ENCODE peak calls at places on chromosomes 3 and 15, in seven cellular contexts. Y is H9, X is neuronal stem cell, J is H1, O is IMR-90, H is mesendoderm, N is mesenchymal stem cell. S is an unnamed sample.

GRCh38 chr3:69698728-69699127 is 40.5 kb upstream of the MITF start:
- DNase-seq in H (no peak), Y (no peak), N (no peak), X (no peak), J (no peak), O (peak), S (no peak)

GRCh38 chr3:41267975-41268640 is 68.8 kb downstream of the CTNNB1 start:
- DNase-seq in J (no peak), H (peak), N (peak), Y (no peak), O (peak), X (no peak), S (peak)

GRCh38 chr3:82467051-82467450 is 705.6 kb upstream of the GBE1 start:
- DNase-seq in O (no peak), X (no peak), J (no peak), N (no peak), Y (no peak), H (no peak), S (peak)

GRCh38 chr3:126524429-126524988 is 554 bp downstream of the CHST13 start:
- DNase-seq in Y (peak), J (no peak), O (no peak), N (no peak), X (peak), H (peak), S (no peak)

GRCh38 chr3:120800625-120801024 is 58.1 kb downstream of the GTF2E1 start:
- DNase-seq in H (no peak), X (no peak), Y (no peak), J (no peak), N (no peak), O (no peak), S (no peak)

GRCh38 chr15:90365414-90366055 is 13.5 kb downstream of the ZNF774 start:
- DNase-seq in J (no peak), X (no peak), Y (no peak), H (no peak), O (no peak), N (no peak), S (no peak)

GRCh38 chr3:1962531-1963090 is 136.1 kb upstream of the CNTN4 start:
- DNase-seq in Y (no peak), J (no peak), H (no peak), N (no peak), O (no peak), X (no peak), S (no peak)

GRCh38 chr3:23691343-23691895 is 114.3 kb upstream of the UBE2E1 start:
- DNase-seq in H (no peak), O (peak), J (no peak), N (no peak), Y (no peak), X (no peak), S (no peak)

GRCh38 chr15:76196286-76196948 is 114.9 kb downstream of the ETFA start:
- DNase-seq in O (peak), Y (no peak), N (peak), X (no peak), H (peak), J (no peak), S (no peak)

GRCh38 chr15:77579498-77580188 is 53.1 kb downstream of the LINGO1 start:
- DNase-seq in X (no peak), O (no peak), N (no peak), H (no peak), Y (no peak), J (no peak), S (no peak)

GRCh38 chr15:51359981-51360380 is 18.5 kb downstream of the GLDN start:
- DNase-seq in J (no peak), X (no peak), N (no peak), H (no peak), O (no peak), Y (no peak), S (peak)

GRCh38 chr3:120773932-120774331 is 31.4 kb downstream of the GTF2E1 start:
- DNase-seq in Y (no peak), X (no peak), N (peak), H (no peak), O (peak), J (no peak), S (no peak)

GRCh38 chr3:125374996-125375941 is at the start of gene ZNF148:
- DNase-seq in N (peak), Y (peak), H (peak), X (peak), J (peak), O (peak), S (peak)

GRCh38 chr3:36635731-36636130 is 128.6 kb downstream of the DCLK3 start:
- DNase-seq in O (peak), J (no peak), N (no peak), H (no peak), X (no peak), Y (no peak), S (no peak)

GRCh38 chr15:69783211-69783610 is 314.5 kb downstream of the TLE3 start:
- DNase-seq in H (no peak), N (no peak), X (no peak), O (no peak), Y (no peak), J (no peak), S (no peak)

GRCh38 chr3:5057857-5058324 is 64.2 kb upstream of the ARL8B start:
- DNase-seq in J (peak), O (peak), X (peak), Y (peak), N (peak), H (peak), S (peak)

GRCh38 chr3:140334105-140334504 is 343.8 kb upstream of the TRIM42 start:
- DNase-seq in J (no peak), X (no peak), H (peak), N (no peak), Y (no peak), O (no peak), S (no peak)

GRCh38 chr3:100725935-100726334 is 16.6 kb downstream of the TFG start:
- DNase-seq in O (no peak), H (no peak), X (no peak), J (no peak), Y (no peak), N (no peak), S (peak)

GRCh38 chr3:30477149-30477921 is 129.1 kb upstream of the TGFBR2 start:
- DNase-seq in J (no peak), X (no peak), N (no peak), H (no peak), O (no peak), Y (no peak), S (no peak)

GRCh38 chr15:100221461-100222348 is 120.1 kb downstream of the ADAMTS17 start:
- DNase-seq in X (no peak), N (no peak), J (no peak), Y (no peak), O (no peak), H (no peak), S (no peak)

GRCh38 chr3:76044601-76045600 is 259.6 kb upstream of the ZNF717 start:
- DNase-seq in O (peak), J (no peak), H (peak), N (peak), X (peak), Y (no peak), S (peak)

GRCh38 chr3:76043746-76044145 is 258.4 kb upstream of the ZNF717 start:
- DNase-seq in O (no peak), H (peak), N (no peak), X (no peak), Y (peak), J (peak), S (no peak)

GRCh38 chr3:76051145-76051544 is 265.8 kb upstream of the ZNF717 start:
- DNase-seq in O (no peak), H (no peak), N (no peak), X (no peak), Y (no peak), J (no peak), S (no peak)

GRCh38 chr3:76047368-76047767 is 262.0 kb upstream of the ZNF717 start:
- DNase-seq in O (no peak), Y (no peak), J (no peak), X (no peak), N (no peak), H (no peak), S (no peak)
- H4K8ac ChIP-seq in O (no peak), Y (no peak), J (no peak), X (no peak), N (no peak), H (peak), S (no peak)

DNA sequence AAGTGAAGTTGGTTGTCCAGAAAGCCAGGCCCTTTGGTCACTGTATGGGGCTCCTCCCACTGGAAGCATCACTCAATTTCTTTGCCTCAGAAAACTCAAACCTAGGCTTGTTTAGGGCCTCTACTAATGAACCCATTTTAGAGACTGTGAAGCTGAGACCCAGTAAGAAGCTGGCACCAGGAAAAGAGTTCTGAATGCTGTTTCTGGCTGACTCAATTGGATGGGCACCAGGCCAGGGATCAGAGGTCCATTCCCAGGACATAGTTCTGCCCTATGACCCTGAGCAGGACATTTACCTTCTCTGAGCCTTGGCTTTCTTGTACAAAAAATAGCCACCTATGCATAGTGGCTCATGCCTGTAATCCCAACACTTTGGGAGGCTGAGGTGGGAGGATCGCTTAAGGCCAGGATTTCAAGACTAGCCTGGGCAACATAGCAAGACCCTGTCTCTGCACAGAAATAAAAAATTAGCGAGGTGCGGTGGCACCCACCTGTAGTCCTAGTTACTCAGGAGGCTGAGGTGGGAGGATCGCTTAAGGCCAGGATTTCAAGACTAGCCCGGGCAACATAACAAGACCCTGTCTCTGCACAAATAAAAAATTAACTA is 30.6 kb downstream of the CD276 start:
- DNase-seq in X (no peak), Y (no peak), N (no peak), H (no peak), J (no peak), O (no peak), S (no peak)
- H3K4ac ChIP-seq in X (no peak), Y (no peak), N (no peak), H (no peak), J (no peak), O (no peak), S (no peak)

GRCh38 chr3:53496984-53497383 is 2.6 kb downstream of the CACNA1D start:
- DNase-seq in Y (no peak), O (no peak), J (no peak), X (no peak), N (no peak), H (no peak), S (no peak)
- H4K8ac ChIP-seq in Y (no peak), O (no peak), J (no peak), X (no peak), N (no peak), H (no peak), S (no peak)

GRCh38 chr3:39295184-39295775 is 15.4 kb upstream of the CX3CR1 start:
- DNase-seq in Y (no peak), J (no peak), X (no peak), N (no peak), O (no peak), H (no peak), S (no peak)

GRCh38 chr3:39292961-39293360 is 13.1 kb upstream of the CX3CR1 start:
- DNase-seq in Y (no peak), N (no peak), X (no peak), H (no peak), J (no peak), O (no peak), S (no peak)

GRCh38 chr3:39296197-39297077 is 16.6 kb upstream of the CX3CR1 start:
- DNase-seq in Y (no peak), J (no peak), H (no peak), N (no peak), X (no peak), O (no peak), S (no peak)

GRCh38 chr3:39291903-39292329 is 12.1 kb upstream of the CX3CR1 start:
- DNase-seq in N (peak), X (peak), Y (peak), H (peak), O (peak), J (peak), S (peak)

DNA sequence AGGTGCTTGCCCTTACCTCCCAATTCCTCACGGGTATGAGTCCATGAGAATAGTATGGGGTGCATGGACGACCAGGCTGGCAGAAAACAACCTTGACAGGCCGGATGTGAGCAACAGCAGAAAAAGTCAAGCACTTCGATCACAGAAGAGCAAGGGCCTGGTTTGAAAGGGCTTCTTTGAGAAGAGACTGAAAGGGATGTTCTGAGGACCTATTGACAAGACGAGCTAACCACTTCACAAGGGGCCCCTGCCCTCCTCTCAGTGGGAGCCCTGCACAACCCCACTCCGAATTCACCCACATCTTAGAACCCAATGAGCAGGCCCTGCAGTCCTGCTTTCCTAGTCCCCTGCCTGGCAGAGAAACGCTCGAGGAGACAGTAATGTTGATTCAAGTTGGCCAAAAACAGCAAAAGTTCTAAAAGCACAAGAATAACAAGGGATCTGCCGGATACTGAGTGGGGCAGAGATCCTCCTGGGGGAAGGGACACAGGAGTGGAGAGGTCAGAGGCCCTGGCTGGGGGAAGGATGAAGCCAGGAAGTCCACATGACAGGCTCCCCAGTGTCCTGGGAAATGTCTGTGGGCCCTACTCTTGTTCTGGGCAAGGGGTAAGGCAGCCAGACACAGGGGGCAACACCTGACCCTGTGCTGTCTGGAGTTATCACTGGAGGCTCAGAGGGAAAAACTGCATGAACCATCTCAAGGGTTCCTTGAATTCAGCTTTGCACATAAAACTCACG is 14.8 kb upstream of the CX3CR1 start:
- DNase-seq in N (no peak), O (no peak), J (no peak), Y (no peak), X (no peak), H (no peak), S (no peak)
- H3K4ac ChIP-seq in N (no peak), O (no peak), J (peak), Y (no peak), X (no peak), H (no peak), S (no peak)

GRCh38 chr3:188635258-188636038 is 481.5 kb downstream of the LPP start:
- DNase-seq in O (peak), J (no peak), N (peak), Y (no peak), H (peak), X (no peak), S (no peak)

GRCh38 chr3:188634285-188634684 is 480.3 kb downstream of the LPP start:
- DNase-seq in O (no peak), N (no peak), J (no peak), Y (no peak), X (no peak), H (no peak), S (no peak)

GRCh38 chr3:188633206-188633605 is 479.2 kb downstream of the LPP start:
- DNase-seq in X (no peak), N (no peak), Y (no peak), J (no peak), O (no peak), H (no peak), S (peak)

GRCh38 chr3:188627652-188628051 is 473.7 kb downstream of the LPP start:
- DNase-seq in N (peak), J (no peak), X (no peak), Y (no peak), H (no peak), O (peak), S (peak)

GRCh38 chr3:188631291-188632010 is 477.5 kb downstream of the LPP start:
- DNase-seq in H (peak), J (no peak), O (peak), Y (no peak), X (no peak), N (peak), S (peak)
- H4K8ac ChIP-seq in H (no peak), J (no peak), O (peak), Y (no peak), X (no peak), N (no peak), S (no peak)

DNA sequence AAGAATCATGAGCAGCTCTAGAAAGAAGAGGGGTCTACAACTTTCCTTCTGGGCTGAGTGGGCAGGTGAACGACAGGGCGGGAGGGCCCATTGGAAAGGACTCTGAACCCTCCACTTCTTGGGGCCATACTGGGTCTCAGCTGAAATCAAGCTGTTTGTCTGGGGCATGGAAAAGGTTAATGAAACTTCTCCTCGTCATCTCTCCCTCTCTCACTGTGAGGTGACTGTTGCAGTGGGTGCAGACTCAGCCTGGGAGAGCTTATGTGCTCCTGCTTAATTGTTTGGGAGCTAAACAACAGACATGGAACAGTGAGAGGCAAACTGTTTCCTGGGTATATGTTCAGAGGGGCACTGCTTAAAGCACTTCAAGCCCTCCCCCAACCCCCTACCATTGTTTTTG is 444.8 kb upstream of the TBL1XR1 start:
- DNase-seq in N (no peak), Y (no peak), X (no peak), O (no peak), H (no peak), J (no peak), S (no peak)
- H3K4ac ChIP-seq in N (no peak), Y (no peak), X (no peak), O (no peak), H (no peak), J (no peak), S (no peak)

GRCh38 chr3:176526942-176527341 is 670.3 kb downstream of the TBL1XR1 start:
- DNase-seq in J (no peak), O (no peak), Y (no peak), H (no peak), X (no peak), N (no peak), S (no peak)

GRCh38 chr3:176521531-176522175 is 675.6 kb downstream of the TBL1XR1 start:
- DNase-seq in J (no peak), H (peak), Y (no peak), N (no peak), X (no peak), O (peak), S (peak)

GRCh38 chr3:176522436-176522835 is 674.8 kb downstream of the TBL1XR1 start:
- DNase-seq in X (no peak), O (no peak), H (no peak), J (no peak), Y (no peak), N (no peak), S (no peak)

GRCh38 chr3:176523114-176523513 is 674.2 kb downstream of the TBL1XR1 start:
- DNase-seq in N (no peak), J (no peak), H (peak), Y (no peak), X (no peak), O (no peak), S (no peak)

DNA sequence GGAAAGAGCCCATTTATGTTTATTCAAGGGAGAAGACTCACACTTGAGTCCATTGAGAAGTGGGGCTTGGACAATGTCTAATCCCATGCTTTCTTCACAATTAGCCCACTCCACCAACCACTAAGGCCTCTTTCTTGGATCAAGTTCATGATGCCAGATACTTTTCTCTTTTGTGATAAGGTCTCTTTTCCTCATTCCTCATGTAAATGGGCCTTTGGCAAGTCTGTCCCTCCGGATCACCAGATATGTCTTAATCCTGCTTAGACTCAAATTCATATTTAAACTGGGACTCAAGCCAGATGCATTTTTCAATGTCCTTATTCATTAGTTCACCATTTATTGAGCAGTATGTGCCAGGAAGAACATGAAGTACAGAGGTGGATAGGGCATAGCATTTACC is 671.1 kb downstream of the TBL1XR1 start:
- DNase-seq in O (no peak), Y (no peak), H (no peak), J (no peak), N (no peak), X (no peak), S (no peak)
- H4K8ac ChIP-seq in O (no peak), Y (no peak), H (no peak), J (no peak), N (no peak), X (no peak), S (no peak)

GRCh38 chr3:123936400-123936799 is 24.6 kb downstream of the CCDC14 start:
- DNase-seq in H (peak), X (no peak), J (no peak), O (no peak), N (no peak), Y (no peak), S (no peak)

GRCh38 chr3:123930426-123930825 is 30.6 kb downstream of the CCDC14 start:
- DNase-seq in O (no peak), N (no peak), J (no peak), Y (no peak), H (no peak), X (no peak), S (no peak)

GRCh38 chr3:123939706-123940105 is 21.3 kb downstream of the CCDC14 start:
- DNase-seq in O (no peak), H (no peak), Y (no peak), J (no peak), N (no peak), X (no peak), S (no peak)

GRCh38 chr3:123934250-123934649 is 26.8 kb downstream of the CCDC14 start:
- DNase-seq in X (no peak), Y (no peak), J (no peak), O (no peak), N (no peak), H (no peak), S (no peak)

GRCh38 chr3:123935830-123936229 is 25.2 kb downstream of the CCDC14 start:
- DNase-seq in H (peak), N (no peak), X (no peak), Y (no peak), J (no peak), O (no peak), S (no peak)
- H3K4ac ChIP-seq in H (no peak), N (no peak), X (no peak), Y (no peak), J (no peak), O (no peak), S (no peak)

DNA sequence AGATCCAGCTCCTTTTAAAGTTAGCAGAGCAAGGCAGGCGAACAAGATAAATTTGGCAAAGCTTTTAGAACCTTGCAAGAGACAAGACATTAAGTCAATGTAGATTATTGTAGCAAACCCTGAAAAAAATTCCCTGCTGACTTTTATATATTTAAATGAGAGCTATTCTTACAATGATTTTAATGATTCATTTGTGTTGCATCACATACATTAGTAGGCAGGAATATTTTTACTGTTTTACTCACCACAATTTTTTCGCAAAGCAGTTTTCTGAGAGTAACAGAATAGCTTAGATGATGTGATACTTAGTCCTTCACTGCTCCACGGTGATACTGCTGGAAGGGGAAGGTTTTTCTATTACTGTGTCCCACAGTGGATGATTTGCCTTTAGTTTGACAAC is 43.9 kb upstream of the CLRN1 start:
- DNase-seq in X (no peak), Y (no peak), H (no peak), O (peak), J (no peak), N (no peak), S (no peak)
- H4K8ac ChIP-seq in X (no peak), Y (no peak), H (no peak), O (no peak), J (no peak), N (no peak), S (no peak)

GRCh38 chr15:20272422-20273184 is 269.0 kb downstream of the GOLGA6L6 start:
- DNase-seq in N (no peak), X (no peak), J (no peak), Y (no peak), H (peak), O (no peak), S (no peak)
- H3K4ac ChIP-seq in N (no peak), X (no peak), J (no peak), Y (no peak), H (no peak), O (no peak), S (no peak)